ENCODE peak calls at places on chromosome 11, in seven cellular contexts. One of them, this sample, is unnamed.

GRCh38 chr11:9092085-9092484 is 686 bp upstream of the SCUBE2 start:
- DNase-seq in ovary: no peak
- DNase-seq in iPS DF 6.9: no peak
- DNase-seq in tibial artery: no peak
- DNase-seq in A549: no peak
- DNase-seq in brain microvascular endothelial cell: no peak
- DNase-seq in kidney epithelial cell: no peak
- DNase-seq in this sample: no peak

GRCh38 chr11:2767751-2768150 is 68.0 kb upstream of the KCNQ1OT1 start:
- DNase-seq in ovary: no peak
- DNase-seq in iPS DF 6.9: no peak
- DNase-seq in tibial artery: no peak
- DNase-seq in A549: no peak
- DNase-seq in brain microvascular endothelial cell: no peak
- DNase-seq in kidney epithelial cell: no peak
- DNase-seq in this sample: no peak

GRCh38 chr11:11072067-11072466 is 214.2 kb upstream of the ZBED5 start:
- DNase-seq in ovary: no peak
- DNase-seq in iPS DF 6.9: no peak
- DNase-seq in tibial artery: no peak
- DNase-seq in A549: no peak
- DNase-seq in brain microvascular endothelial cell: no peak
- DNase-seq in kidney epithelial cell: no peak
- DNase-seq in this sample: no peak

GRCh38 chr11:7252683-7253213 is 1.0 kb downstream of the SYT9 start:
- DNase-seq in ovary: no peak
- DNase-seq in iPS DF 6.9: no peak
- DNase-seq in tibial artery: peak; percentile 60
- DNase-seq in A549: no peak
- DNase-seq in brain microvascular endothelial cell: no peak
- DNase-seq in kidney epithelial cell: no peak
- DNase-seq in this sample: no peak

GRCh38 chr11:119739021-119739703 is 10.2 kb upstream of the NECTIN1 start:
- DNase-seq in ovary: no peak
- DNase-seq in iPS DF 6.9: no peak
- DNase-seq in tibial artery: no peak
- DNase-seq in A549: no peak
- DNase-seq in brain microvascular endothelial cell: no peak
- DNase-seq in kidney epithelial cell: no peak
- DNase-seq in this sample: no peak

GRCh38 chr11:57493507-57494503 is 21.7 kb downstream of the SLC43A1 start:
- DNase-seq in ovary: peak; percentile 54
- DNase-seq in iPS DF 6.9: peak; percentile 78
- DNase-seq in tibial artery: no peak
- DNase-seq in A549: peak; percentile 73
- DNase-seq in brain microvascular endothelial cell: no peak
- DNase-seq in kidney epithelial cell: no peak
- DNase-seq in this sample: no peak

GRCh38 chr11:61870429-61871039 is 20.8 kb downstream of the FADS3 start:
- DNase-seq in ovary: no peak
- DNase-seq in iPS DF 6.9: no peak
- DNase-seq in tibial artery: no peak
- DNase-seq in A549: no peak
- DNase-seq in brain microvascular endothelial cell: no peak
- DNase-seq in kidney epithelial cell: no peak
- DNase-seq in this sample: no peak

GRCh38 chr11:57324154-57324885 is 432 bp downstream of the TNKS1BP1 start:
- DNase-seq in ovary: peak; percentile 65
- DNase-seq in iPS DF 6.9: no peak
- DNase-seq in tibial artery: peak; percentile 81
- DNase-seq in A549: peak; percentile 52
- DNase-seq in brain microvascular endothelial cell: peak; percentile 34
- DNase-seq in kidney epithelial cell: no peak
- DNase-seq in this sample: no peak

GRCh38 chr11:129323896-129324522 is 51.6 kb upstream of the BARX2 start:
- DNase-seq in ovary: no peak
- DNase-seq in iPS DF 6.9: no peak
- DNase-seq in tibial artery: no peak
- DNase-seq in A549: peak; percentile 47
- DNase-seq in brain microvascular endothelial cell: no peak
- DNase-seq in kidney epithelial cell: no peak
- DNase-seq in this sample: no peak

GRCh38 chr11:124339671-124340447 is 19.9 kb upstream of the OR8D2 start:
- DNase-seq in ovary: no peak
- DNase-seq in iPS DF 6.9: no peak
- DNase-seq in tibial artery: no peak
- DNase-seq in A549: no peak
- DNase-seq in brain microvascular endothelial cell: no peak
- DNase-seq in kidney epithelial cell: no peak
- DNase-seq in this sample: no peak

GRCh38 chr11:11010624-11011127 is 152.8 kb upstream of the ZBED5 start:
- DNase-seq in ovary: no peak
- DNase-seq in iPS DF 6.9: peak; percentile 35
- DNase-seq in tibial artery: peak; percentile 71
- DNase-seq in A549: peak; percentile 55
- DNase-seq in brain microvascular endothelial cell: peak; percentile 24
- DNase-seq in kidney epithelial cell: no peak
- DNase-seq in this sample: no peak

GRCh38 chr11:128840137-128840536 is 27.0 kb downstream of the KCNJ1 start:
- DNase-seq in ovary: no peak
- DNase-seq in iPS DF 6.9: no peak
- DNase-seq in tibial artery: no peak
- DNase-seq in A549: no peak
- DNase-seq in brain microvascular endothelial cell: no peak
- DNase-seq in kidney epithelial cell: no peak
- DNase-seq in this sample: no peak

GRCh38 chr11:45650166-45651095 is 15.0 kb downstream of the CHST1 start:
- DNase-seq in ovary: no peak
- DNase-seq in iPS DF 6.9: no peak
- DNase-seq in tibial artery: no peak
- DNase-seq in A549: no peak
- DNase-seq in brain microvascular endothelial cell: no peak
- DNase-seq in kidney epithelial cell: no peak
- DNase-seq in this sample: no peak

GRCh38 chr11:125410091-125410490 is 86.0 kb downstream of the FEZ1 start:
- DNase-seq in ovary: no peak
- DNase-seq in iPS DF 6.9: no peak
- DNase-seq in tibial artery: no peak
- DNase-seq in A549: no peak
- DNase-seq in brain microvascular endothelial cell: peak; percentile 69
- DNase-seq in kidney epithelial cell: no peak
- DNase-seq in this sample: no peak

GRCh38 chr11:36763187-36763586 is 165.2 kb upstream of the RAG2 start:
- DNase-seq in ovary: no peak
- DNase-seq in iPS DF 6.9: no peak
- DNase-seq in tibial artery: no peak
- DNase-seq in A549: no peak
- DNase-seq in brain microvascular endothelial cell: no peak
- DNase-seq in kidney epithelial cell: no peak
- DNase-seq in this sample: no peak

GRCh38 chr11:73158356-73159051 is 16.4 kb upstream of the FCHSD2 start:
- DNase-seq in ovary: no peak
- DNase-seq in iPS DF 6.9: no peak
- DNase-seq in tibial artery: peak; percentile 45
- DNase-seq in A549: no peak
- DNase-seq in brain microvascular endothelial cell: peak; percentile 48
- DNase-seq in kidney epithelial cell: no peak
- DNase-seq in this sample: no peak

GRCh38 chr11:64196616-64197015 is 9.9 kb upstream of the FERMT3 start:
- DNase-seq in ovary: no peak
- DNase-seq in iPS DF 6.9: no peak
- DNase-seq in tibial artery: no peak
- DNase-seq in A549: no peak
- DNase-seq in brain microvascular endothelial cell: no peak
- DNase-seq in kidney epithelial cell: no peak
- DNase-seq in this sample: no peak

GRCh38 chr11:85941380-85941973 is 86.3 kb downstream of the CCDC83 start:
- DNase-seq in ovary: peak; percentile 48
- DNase-seq in iPS DF 6.9: peak; percentile 18
- DNase-seq in tibial artery: peak; percentile 74
- DNase-seq in A549: peak; percentile 66
- DNase-seq in brain microvascular endothelial cell: peak; percentile 60
- DNase-seq in kidney epithelial cell: peak; percentile 12
- DNase-seq in this sample: no peak

GRCh38 chr11:131691558-131692041 is 321.2 kb downstream of the NTM start:
- DNase-seq in ovary: no peak
- DNase-seq in iPS DF 6.9: no peak
- DNase-seq in tibial artery: no peak
- DNase-seq in A549: no peak
- DNase-seq in brain microvascular endothelial cell: no peak
- DNase-seq in kidney epithelial cell: no peak
- DNase-seq in this sample: no peak

GRCh38 chr11:32987851-32988250 is 27.8 kb upstream of the DEPDC7 start:
- DNase-seq in ovary: no peak
- DNase-seq in iPS DF 6.9: no peak
- DNase-seq in tibial artery: no peak
- DNase-seq in A549: no peak
- DNase-seq in brain microvascular endothelial cell: no peak
- DNase-seq in kidney epithelial cell: no peak
- DNase-seq in this sample: no peak
- H3K4me3 ChIP-seq in ovary: no peak overlapping the region
- H3K4me3 ChIP-seq in iPS DF 6.9: no peak overlapping the region
- H3K4me3 ChIP-seq in tibial artery: no peak overlapping the region
- H3K4me3 ChIP-seq in A549: no peak overlapping the region
- H3K4me3 ChIP-seq in brain microvascular endothelial cell: no peak overlapping the region
- H3K4me3 ChIP-seq in kidney epithelial cell: no peak overlapping the region
- H3K4me3 ChIP-seq in this sample: no peak overlapping the region

DNA sequence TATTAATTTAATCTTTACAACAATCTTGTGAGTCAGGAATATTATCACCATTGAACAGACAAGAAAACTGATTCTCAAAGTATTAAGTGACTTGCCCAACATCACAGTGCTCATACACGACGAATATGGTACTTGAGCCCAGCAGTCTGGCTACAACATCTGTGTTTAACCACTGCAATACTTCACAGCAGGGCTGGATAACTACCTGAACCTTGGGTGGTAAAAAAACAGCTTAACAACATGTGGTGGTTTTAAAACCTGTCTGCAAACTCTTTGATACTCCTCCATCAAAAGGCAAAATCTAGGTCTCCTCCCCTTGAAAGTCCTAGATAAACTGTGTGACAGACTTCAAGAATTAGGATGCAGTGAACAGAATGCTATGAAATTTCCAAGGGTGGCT is 424.6 kb upstream of the CADM1 start:
- DNase-seq in ovary: no peak
- DNase-seq in iPS DF 6.9: no peak
- DNase-seq in tibial artery: no peak
- DNase-seq in A549: no peak
- DNase-seq in brain microvascular endothelial cell: no peak
- DNase-seq in kidney epithelial cell: no peak
- DNase-seq in this sample: no peak
- H3K4me3 ChIP-seq in ovary: no peak overlapping the region
- H3K4me3 ChIP-seq in iPS DF 6.9: no peak overlapping the region
- H3K4me3 ChIP-seq in tibial artery: no peak overlapping the region
- H3K4me3 ChIP-seq in A549: no peak overlapping the region
- H3K4me3 ChIP-seq in brain microvascular endothelial cell: no peak overlapping the region
- H3K4me3 ChIP-seq in kidney epithelial cell: no peak overlapping the region
- H3K4me3 ChIP-seq in this sample: no peak overlapping the region

GRCh38 chr11:14393889-14394288 is 34.9 kb upstream of the RRAS2 start:
- DNase-seq in ovary: no peak
- DNase-seq in iPS DF 6.9: no peak
- DNase-seq in tibial artery: no peak
- DNase-seq in A549: no peak
- DNase-seq in brain microvascular endothelial cell: no peak
- DNase-seq in kidney epithelial cell: no peak
- DNase-seq in this sample: no peak
- H3K4me3 ChIP-seq in ovary: no peak overlapping the region
- H3K4me3 ChIP-seq in iPS DF 6.9: no peak overlapping the region
- H3K4me3 ChIP-seq in tibial artery: no peak overlapping the region
- H3K4me3 ChIP-seq in A549: no peak overlapping the region
- H3K4me3 ChIP-seq in brain microvascular endothelial cell: no peak overlapping the region
- H3K4me3 ChIP-seq in kidney epithelial cell: no peak overlapping the region
- H3K4me3 ChIP-seq in this sample: no peak overlapping the region

DNA sequence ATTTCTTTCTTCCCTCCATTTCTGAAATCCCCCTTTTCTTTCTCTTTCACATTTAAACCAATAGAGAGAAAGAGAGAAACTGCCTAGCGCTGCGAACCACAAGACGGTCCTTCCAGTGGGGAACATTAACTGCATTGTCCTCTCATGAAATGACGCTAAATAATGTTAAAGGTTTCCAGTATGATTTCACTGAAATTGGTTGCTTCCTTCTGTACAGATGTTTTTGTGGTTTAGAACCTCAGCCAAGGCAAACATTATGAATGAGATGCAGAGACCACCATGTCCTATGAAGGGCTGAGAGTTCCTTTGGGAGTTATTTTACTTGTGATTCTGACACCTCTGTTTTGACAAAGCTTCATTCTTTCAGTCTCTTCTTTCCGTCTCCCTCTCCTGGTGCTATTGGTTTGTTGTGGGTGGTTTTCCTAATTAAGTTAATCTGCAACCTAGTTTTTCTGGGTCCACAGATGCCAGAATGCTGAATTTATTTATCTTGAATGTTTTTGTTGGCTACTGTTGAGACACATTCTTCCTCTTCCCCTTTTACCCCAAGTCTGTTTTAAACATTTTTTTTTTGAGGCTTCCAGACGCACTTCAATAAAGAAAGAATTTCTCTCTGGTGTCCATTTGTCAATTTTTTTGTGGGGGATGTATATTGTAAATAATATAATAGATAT is 52.0 kb downstream of the ZBTB16 start:
- DNase-seq in ovary: no peak
- DNase-seq in iPS DF 6.9: no peak
- DNase-seq in tibial artery: no peak
- DNase-seq in A549: no peak
- DNase-seq in brain microvascular endothelial cell: peak; percentile 18
- DNase-seq in kidney epithelial cell: peak; percentile 12
- DNase-seq in this sample: no peak
- H3K4me3 ChIP-seq in ovary: no peak overlapping the region
- H3K4me3 ChIP-seq in iPS DF 6.9: no peak overlapping the region
- H3K4me3 ChIP-seq in tibial artery: peak overlapping the region; percentile 35
- H3K4me3 ChIP-seq in A549: no peak overlapping the region
- H3K4me3 ChIP-seq in brain microvascular endothelial cell: no peak overlapping the region
- H3K4me3 ChIP-seq in kidney epithelial cell: no peak overlapping the region
- H3K4me3 ChIP-seq in this sample: no peak overlapping the region

GRCh38 chr11:87366346-87366745 is 328.6 kb downstream of the TMEM135 start:
- DNase-seq in ovary: no peak
- DNase-seq in iPS DF 6.9: no peak
- DNase-seq in tibial artery: no peak
- DNase-seq in A549: no peak
- DNase-seq in brain microvascular endothelial cell: no peak
- DNase-seq in kidney epithelial cell: no peak
- DNase-seq in this sample: no peak
- H3K4me3 ChIP-seq in ovary: no peak overlapping the region
- H3K4me3 ChIP-seq in iPS DF 6.9: no peak overlapping the region
- H3K4me3 ChIP-seq in tibial artery: no peak overlapping the region
- H3K4me3 ChIP-seq in A549: no peak overlapping the region
- H3K4me3 ChIP-seq in brain microvascular endothelial cell: no peak overlapping the region
- H3K4me3 ChIP-seq in kidney epithelial cell: no peak overlapping the region
- H3K4me3 ChIP-seq in this sample: no peak overlapping the region

DNA sequence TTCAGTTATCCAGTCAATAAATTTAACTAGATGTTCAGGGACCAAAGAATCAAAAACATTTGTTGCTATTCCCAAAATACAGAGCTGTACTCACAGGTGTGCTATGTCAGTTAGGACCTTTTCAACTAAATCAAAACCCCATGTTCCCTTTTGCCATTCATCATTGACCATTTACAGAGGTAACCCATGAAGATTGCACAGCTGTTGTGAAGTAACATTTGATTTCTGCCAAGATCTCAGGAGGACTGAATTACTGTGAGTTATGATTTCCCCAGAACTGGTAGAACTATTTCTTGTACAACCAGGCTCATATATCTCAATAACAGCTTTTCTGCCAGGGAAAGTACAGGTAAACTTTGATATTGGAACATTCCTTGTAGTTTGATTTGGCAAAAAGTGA is 131.1 kb upstream of the FIBIN start:
- DNase-seq in ovary: no peak
- DNase-seq in iPS DF 6.9: no peak
- DNase-seq in tibial artery: no peak
- DNase-seq in A549: no peak
- DNase-seq in brain microvascular endothelial cell: no peak
- DNase-seq in kidney epithelial cell: no peak
- DNase-seq in this sample: no peak
- H3K4me3 ChIP-seq in ovary: no peak overlapping the region
- H3K4me3 ChIP-seq in iPS DF 6.9: no peak overlapping the region
- H3K4me3 ChIP-seq in tibial artery: no peak overlapping the region
- H3K4me3 ChIP-seq in A549: no peak overlapping the region
- H3K4me3 ChIP-seq in brain microvascular endothelial cell: no peak overlapping the region
- H3K4me3 ChIP-seq in kidney epithelial cell: no peak overlapping the region
- H3K4me3 ChIP-seq in this sample: no peak overlapping the region